ENCODE peak calls at places on chromosomes 16 and 17, in four cellular contexts. X, D, R and F are unnamed samples.

GRCh38 chr16:14007460-14007859 is 63.7 kb upstream of the MRTFB start:
- DNase-seq in X (peak), D (peak), R (no peak), F (peak)

GRCh38 chr16:5504028-5504758 is 406.6 kb upstream of the EEF2KMT start:
- DNase-seq in X (no peak), D (no peak), R (no peak), F (no peak)

GRCh38 chr17:72693147-72693878 is 399.2 kb downstream of the SLC39A11 start:
- DNase-seq in X (peak), D (no peak), R (no peak), F (no peak)

GRCh38 chr17:836154-836553 is 54.0 kb downstream of the MRM3 start:
- DNase-seq in X (peak), D (no peak), R (no peak), F (peak)

GRCh38 chr17:19244796-19245195 is 7.6 kb downstream of the EPN2 start:
- DNase-seq in X (no peak), D (no peak), R (no peak), F (no peak)

GRCh38 chr17:78356163-78356713 is 3.6 kb downstream of the SOCS3 start:
- DNase-seq in X (peak), D (peak), R (peak), F (peak)

GRCh38 chr17:28982191-28982793 is 23.5 kb downstream of the SEZ6 start:
- DNase-seq in X (no peak), D (no peak), R (no peak), F (peak)

GRCh38 chr16:24851700-24852099 is 5.9 kb downstream of the SLC5A11 start:
- DNase-seq in X (no peak), D (peak), R (no peak), F (no peak)

GRCh38 chr17:39757931-39758873 is 20.5 kb downstream of the GRB7 start:
- DNase-seq in X (no peak), D (no peak), R (no peak), F (no peak)

GRCh38 chr17:50096758-50097157 is 1.6 kb downstream of the PDK2 start:
- DNase-seq in X (no peak), D (no peak), R (peak), F (no peak)

GRCh38 chr16:27398894-27399853 is 2.8 kb upstream of the IL21R start:
- DNase-seq in X (no peak), D (no peak), R (no peak), F (no peak)

GRCh38 chr17:70655179-70655578 is 485.8 kb downstream of the KCNJ2 start:
- DNase-seq in X (no peak), D (no peak), R (no peak), F (no peak)

GRCh38 chr16:86368261-86368660 is 142.1 kb upstream of the FOXF1 start:
- DNase-seq in X (no peak), D (no peak), R (no peak), F (no peak)

GRCh38 chr17:33661975-33662374 is 368.9 kb upstream of the ASIC2 start:
- DNase-seq in X (no peak), D (no peak), R (no peak), F (no peak)

GRCh38 chr16:78742501-78743283 is 643.2 kb downstream of the WWOX start:
- DNase-seq in X (no peak), D (no peak), R (peak), F (peak)

GRCh38 chr17:82053556-82054263 is 2.0 kb downstream of the GPS1 start:
- DNase-seq in X (no peak), D (no peak), R (no peak), F (no peak)

GRCh38 chr17:82052638-82053059 is 951 bp downstream of the GPS1 start:
- DNase-seq in X (no peak), D (no peak), R (no peak), F (no peak)

GRCh38 chr17:82051776-82052637 is at the start of the genes GPS1 and RFNG:
- DNase-seq in X (peak), D (peak), R (peak), F (peak)

GRCh38 chr17:82054351-82055022 is 2.8 kb downstream of the GPS1 start:
- DNase-seq in X (no peak), D (no peak), R (no peak), F (no peak)

GRCh38 chr17:82053130-82053529 is 1.4 kb downstream of the GPS1 start:
- DNase-seq in X (no peak), D (no peak), R (no peak), F (no peak)
- H3K4me3 ChIP-seq in X (peak), D (peak), R (peak), F (peak)

GRCh38 chr16:66265106-66265415 is 101.4 kb upstream of the CDH5 start:
- DNase-seq in X (no peak), D (no peak), R (no peak), F (no peak)

GRCh38 chr16:66267287-66268137 is 99.0 kb upstream of the CDH5 start:
- DNase-seq in X (no peak), D (no peak), R (no peak), F (no peak)

GRCh38 chr16:66264311-66265105 is 102.0 kb upstream of the CDH5 start:
- DNase-seq in X (no peak), D (no peak), R (no peak), F (no peak)

GRCh38 chr16:66265556-66266133 is 100.8 kb upstream of the CDH5 start:
- DNase-seq in X (no peak), D (no peak), R (no peak), F (no peak)

GRCh38 chr16:66266436-66267286 is 99.8 kb upstream of the CDH5 start:
- DNase-seq in X (peak), D (no peak), R (peak), F (peak)
- TF ChIP-seq CTCF in X (peak), D (no peak), R (no peak), F (no peak)

DNA sequence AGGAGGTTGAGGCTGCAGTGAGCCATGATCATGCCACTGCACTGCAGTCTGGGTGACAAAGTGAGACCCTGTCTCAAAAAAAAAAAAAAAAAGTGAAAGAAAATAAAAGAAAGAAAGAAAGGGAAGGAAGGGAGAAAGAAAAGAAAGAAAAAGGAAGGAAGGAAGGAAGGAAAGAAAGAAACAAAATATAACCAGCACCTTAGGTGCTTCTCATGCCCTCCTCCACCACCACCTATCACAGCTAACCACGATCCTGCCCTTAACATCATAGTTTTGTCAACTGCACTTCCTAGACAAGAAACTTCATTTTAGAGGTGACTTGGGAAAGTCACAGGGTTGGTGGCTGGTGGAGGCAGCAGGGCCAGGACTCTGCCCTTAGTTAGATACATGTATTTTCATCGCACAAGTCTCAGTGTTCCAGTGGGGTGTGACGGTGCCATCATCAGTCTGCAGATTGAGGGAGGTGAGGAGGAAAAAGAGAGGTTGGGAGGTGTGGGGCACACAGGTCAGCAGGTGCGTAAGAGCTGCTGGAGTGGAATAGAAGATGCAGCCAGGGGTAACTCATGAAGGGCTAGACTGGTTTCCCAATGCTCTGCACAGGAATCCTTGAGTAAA is 10.0 kb downstream of the SUPT4H1 start:
- DNase-seq in X (no peak), D (no peak), R (no peak), F (no peak)
- H3K4me3 ChIP-seq in X (no peak), D (no peak), R (no peak), F (no peak)

GRCh38 chr17:67218385-67218950 is 26.5 kb downstream of the HELZ start:
- DNase-seq in X (peak), D (no peak), R (no peak), F (peak)

GRCh38 chr17:67216544-67217320 is 28.3 kb downstream of the HELZ start:
- DNase-seq in X (no peak), D (no peak), R (no peak), F (peak)

GRCh38 chr17:67223924-67224323 is 21.1 kb downstream of the HELZ start:
- DNase-seq in X (no peak), D (no peak), R (no peak), F (no peak)

GRCh38 chr17:67217446-67217845 is 27.6 kb downstream of the HELZ start:
- DNase-seq in X (no peak), D (no peak), R (no peak), F (no peak)

DNA sequence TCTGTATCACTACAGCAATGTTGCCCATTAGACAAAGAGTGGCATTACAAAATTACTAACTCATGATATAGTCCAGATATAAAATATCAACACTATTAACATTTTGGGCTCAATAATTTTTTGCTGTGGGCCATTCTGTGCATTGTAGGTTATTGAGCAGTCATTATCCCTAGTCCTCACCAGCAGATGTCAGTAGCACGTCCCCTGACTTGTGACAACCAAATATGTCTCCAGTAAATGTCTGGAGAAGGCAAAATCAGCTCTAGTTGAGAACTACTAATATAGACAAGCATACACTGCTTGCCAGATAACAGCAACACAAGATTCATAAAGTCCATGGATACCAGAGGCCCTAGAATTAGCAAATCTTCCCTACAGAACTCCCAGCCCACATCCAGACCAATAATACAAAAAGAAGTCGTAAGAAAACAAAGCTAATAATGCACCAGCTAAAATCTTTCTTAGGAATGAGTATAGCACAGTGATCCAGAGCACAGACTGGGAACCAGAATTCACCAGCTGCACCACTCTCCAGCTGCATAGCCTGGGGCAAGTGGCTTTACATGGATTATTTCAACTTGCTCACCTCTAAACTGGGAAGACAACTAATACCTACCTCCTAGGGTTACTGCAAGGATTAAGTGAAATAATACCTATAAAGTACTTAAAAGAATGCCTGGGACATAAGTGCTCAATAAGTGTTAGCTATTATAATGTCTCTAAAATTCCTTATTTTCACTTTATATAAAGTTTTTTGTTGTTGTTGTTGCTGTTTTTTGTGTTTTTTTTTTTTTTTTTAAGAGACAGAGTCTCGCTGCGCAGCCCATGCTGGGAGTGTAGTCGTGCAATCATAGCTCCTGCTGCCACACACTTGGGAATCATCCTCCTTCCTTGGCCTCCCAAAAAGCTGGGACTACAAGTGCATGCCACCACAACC is 23.7 kb downstream of the HELZ start:
- DNase-seq in X (peak), D (peak), R (no peak), F (peak)
- TF ChIP-seq CTCF in X (peak), D (peak), R (peak), F (peak)

DNA sequence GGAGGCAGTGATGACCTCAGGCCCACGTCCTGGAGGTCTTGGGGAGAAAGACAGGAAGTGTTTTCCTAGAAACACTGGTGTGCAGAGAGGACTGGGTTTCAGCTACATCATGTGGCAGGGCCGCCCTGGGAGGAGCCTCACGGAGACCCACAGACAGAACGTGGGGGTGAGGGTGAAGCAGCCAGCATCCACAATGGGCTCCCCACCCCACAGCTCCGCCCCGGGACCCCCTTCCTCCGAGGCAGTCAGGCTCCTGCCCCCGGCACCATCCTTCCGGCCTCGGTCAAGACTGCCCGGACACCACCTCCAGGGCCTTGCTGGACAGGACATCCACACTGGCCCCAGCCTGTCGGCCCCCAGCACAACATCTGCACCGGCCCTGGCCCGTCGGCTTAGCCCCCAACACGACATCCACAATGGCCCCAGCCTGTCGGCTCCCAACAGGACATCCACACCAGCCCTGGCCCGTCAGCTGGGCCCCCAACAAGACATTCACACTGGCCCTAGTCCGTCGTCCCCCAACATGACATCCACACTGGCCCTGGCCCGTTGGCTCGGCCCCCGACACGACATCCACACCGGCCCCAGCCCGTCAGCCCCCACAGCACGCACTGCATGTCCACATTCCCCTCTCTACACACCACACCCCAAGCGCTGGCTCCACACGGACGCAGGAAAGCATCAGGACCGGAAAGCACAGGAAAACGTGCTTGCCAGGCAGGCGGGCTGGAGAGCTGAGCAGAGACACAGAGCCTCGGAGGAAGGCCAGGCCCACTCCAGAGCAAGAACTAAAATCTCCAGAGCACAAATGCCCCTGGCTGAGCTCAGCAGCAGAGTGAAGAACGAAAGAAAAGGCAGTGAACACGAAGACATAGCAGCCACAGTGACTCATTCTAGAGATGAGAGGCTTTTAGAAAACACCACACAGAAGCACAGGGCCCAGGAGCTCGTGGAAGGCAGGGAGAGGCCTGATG is 50.8 kb downstream of the LMF1 start:
- DNase-seq in X (peak), D (no peak), R (no peak), F (peak)
- H3K4me3 ChIP-seq in X (no peak), D (no peak), R (no peak), F (no peak)

GRCh38 chr17:4944554-4945175 is 3.7 kb downstream of the PFN1 start:
- DNase-seq in X (no peak), D (no peak), R (no peak), F (no peak)
- TF ChIP-seq CTCF in X (no peak), D (no peak), R (no peak), F (no peak)

GRCh38 chr16:3188925-3189825 is 1.2 kb downstream of the OR1F1 start:
- DNase-seq in X (peak), D (peak), R (no peak), F (peak)
- H3K4me3 ChIP-seq in X (peak), D (no peak), R (peak), F (peak)

DNA sequence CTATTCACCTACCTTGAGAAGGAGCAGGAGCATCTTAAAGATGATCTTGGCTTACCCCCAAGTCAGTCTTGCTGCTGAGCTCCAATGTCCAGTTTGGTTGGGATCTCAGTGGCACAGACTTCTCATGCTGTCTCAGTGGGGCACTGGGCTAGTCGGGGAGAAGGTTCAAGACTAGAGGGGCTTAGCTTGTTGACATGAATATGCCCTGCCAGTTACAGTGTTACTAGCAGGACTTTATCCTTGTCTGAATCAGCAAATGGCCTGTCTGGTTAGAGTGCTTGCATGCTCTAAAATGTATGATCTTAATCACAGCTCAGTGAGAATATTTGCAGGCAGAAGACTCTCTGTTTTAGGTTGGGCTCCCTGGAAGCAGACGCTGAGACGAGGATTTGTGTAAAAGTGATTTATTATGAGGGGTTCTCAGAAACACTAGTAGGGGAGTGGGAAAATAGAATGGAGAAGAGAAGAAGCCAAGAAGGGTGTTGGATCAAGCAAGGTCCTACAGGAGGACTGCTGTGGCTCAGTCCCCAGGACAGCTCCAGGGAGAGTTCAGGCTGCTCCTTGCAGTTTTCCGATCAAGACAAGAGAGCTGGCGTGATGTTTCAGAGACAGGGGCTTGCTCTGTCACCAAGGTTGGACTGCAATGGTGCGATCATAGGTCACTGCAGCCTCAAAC is 150.4 kb upstream of the HS3ST2 start:
- DNase-seq in X (no peak), D (no peak), R (no peak), F (no peak)
- TF ChIP-seq CTCF in X (no peak), D (no peak), R (no peak), F (no peak)